ENCODE peak calls at places on chromosomes 2 and 18, in six cellular contexts. J, Y, A, D, L and W are unnamed samples. For H3K4me1, the result is how much of the 10 kb centered on the place peaks cover.

GRCh38 chr2:232854082-232854481 is 16.0 kb upstream of the SNORC start:
- DNase-seq in J (no peak), Y (peak), A (no peak), D (no peak), L (peak), W (no peak)

GRCh38 chr2:1759611-1759930 is 15.3 kb upstream of the PXDN start:
- DNase-seq in J (no peak), Y (no peak), A (no peak), D (no peak), L (no peak), W (no peak)

GRCh38 chr2:98550165-98550564 is 58.1 kb downstream of the COA5 start:
- DNase-seq in J (no peak), Y (no peak), A (no peak), D (no peak), L (no peak), W (no peak)

GRCh38 chr2:220756653-220757052 is 815.5 kb downstream of the EPHA4 start:
- DNase-seq in J (no peak), Y (no peak), A (no peak), D (no peak), L (no peak), W (no peak)

GRCh38 chr2:163157411-163157810 is 318.8 kb upstream of the KCNH7 start:
- DNase-seq in J (no peak), Y (peak), A (no peak), D (no peak), L (peak), W (no peak)

GRCh38 chr18:76953186-76953982 is 131.0 kb downstream of the ZNF236 start:
- DNase-seq in J (no peak), Y (peak), A (no peak), D (no peak), L (no peak), W (no peak)

GRCh38 chr2:10297950-10298349 is 4.8 kb upstream of the HPCAL1 start:
- DNase-seq in J (no peak), Y (peak), A (no peak), D (peak), L (peak), W (no peak)

GRCh38 chr2:79432731-79433146 is 80.1 kb upstream of the CTNNA2 start:
- DNase-seq in J (no peak), Y (no peak), A (no peak), D (no peak), L (no peak), W (peak)

GRCh38 chr18:76521367-76521766 is 26.3 kb upstream of the ZNF516 start:
- DNase-seq in J (no peak), Y (no peak), A (no peak), D (no peak), L (no peak), W (no peak)

GRCh38 chr2:158120664-158121063 is 19.0 kb downstream of the UPP2 start:
- DNase-seq in J (no peak), Y (no peak), A (no peak), D (no peak), L (no peak), W (no peak)

GRCh38 chr18:5425721-5426120 is 118.1 kb downstream of the EPB41L3 start:
- DNase-seq in J (no peak), Y (no peak), A (no peak), D (no peak), L (no peak), W (no peak)

GRCh38 chr2:134375935-134376334 is 122.1 kb downstream of the MGAT5 start:
- DNase-seq in J (peak), Y (peak), A (no peak), D (no peak), L (peak), W (no peak)

GRCh38 chr2:224944707-224945106 is 97.6 kb downstream of the DOCK10 start:
- DNase-seq in J (no peak), Y (no peak), A (no peak), D (no peak), L (no peak), W (no peak)

GRCh38 chr2:231522418-231523180 is 7.6 kb downstream of the NMUR1 start:
- DNase-seq in J (no peak), Y (peak), A (no peak), D (no peak), L (peak), W (no peak)

GRCh38 chr2:23705771-23706612 is 220.9 kb downstream of the ATAD2B start:
- DNase-seq in J (peak), Y (no peak), A (no peak), D (no peak), L (no peak), W (no peak)

GRCh38 chr18:6955304-6955703 is 162.3 kb downstream of the LAMA1 start:
- DNase-seq in J (no peak), Y (no peak), A (no peak), D (no peak), L (no peak), W (no peak)

GRCh38 chr2:236646871-236647270 is 77.2 kb downstream of the ACKR3 start:
- DNase-seq in J (peak), Y (no peak), A (no peak), D (no peak), L (no peak), W (no peak)

GRCh38 chr2:219772103-219772502 is 144.7 kb downstream of the SLC4A3 start:
- DNase-seq in J (no peak), Y (no peak), A (no peak), D (no peak), L (no peak), W (no peak)

GRCh38 chr2:164960159-164960558 is 4.8 kb upstream of the SLC38A11 start:
- DNase-seq in J (no peak), Y (no peak), A (no peak), D (no peak), L (no peak), W (no peak)

GRCh38 chr18:12420831-12421421 is 13.2 kb downstream of the PRELID3A start:
- DNase-seq in J (peak), Y (no peak), A (no peak), D (peak), L (no peak), W (peak)

GRCh38 chr2:113831156-113831555 is 58.7 kb upstream of the ACTR3 start:
- DNase-seq in J (no peak), Y (peak), A (no peak), D (peak), L (peak), W (no peak)

GRCh38 chr2:113376935-113377445 is 60.5 kb upstream of the ZNG1B start:
- DNase-seq in J (no peak), Y (no peak), A (no peak), D (peak), L (no peak), W (no peak)

GRCh38 chr2:39488450-39488849 is 51.4 kb upstream of the MAP4K3 start:
- DNase-seq in J (no peak), Y (peak), A (no peak), D (peak), L (peak), W (no peak)

DNA sequence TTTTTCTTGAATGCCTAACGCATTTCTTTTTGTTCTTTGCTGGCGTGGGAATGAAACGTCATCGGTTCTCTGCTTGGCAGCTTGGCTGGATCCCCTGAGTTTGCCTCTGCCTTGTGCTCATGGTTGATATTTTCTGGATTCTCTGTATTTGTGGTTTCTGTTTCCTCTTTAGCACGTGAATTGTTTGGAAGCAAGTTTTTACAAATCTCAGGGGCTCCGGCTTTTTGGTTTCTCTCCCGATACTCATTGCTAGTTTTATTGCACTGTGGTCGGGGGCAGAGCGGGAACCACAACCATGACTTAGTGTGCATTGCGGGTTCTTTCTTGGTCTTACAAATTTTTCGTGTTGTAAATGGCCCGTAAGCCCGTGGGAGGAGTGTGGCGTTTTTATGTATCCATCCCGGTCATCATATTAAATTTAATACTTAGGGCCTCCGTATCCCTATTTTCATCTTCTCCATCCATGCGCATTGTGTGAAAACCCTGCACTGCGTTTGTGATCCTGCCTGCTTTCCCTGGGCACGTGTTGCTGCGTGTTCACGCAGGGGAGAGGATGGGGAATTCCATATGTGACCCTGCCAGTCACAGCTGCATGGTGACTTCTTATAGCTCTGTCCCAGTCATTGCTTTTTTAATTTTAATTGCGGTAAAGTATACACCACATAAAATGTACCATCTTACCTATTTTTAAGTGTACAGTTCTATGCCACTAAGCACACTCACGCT is 9.4 kb downstream of the RAMP1 start:
- DNase-seq in J (no peak), Y (peak), A (no peak), D (no peak), L (no peak), W (no peak)
- H3K4me1 ChIP-seq in J (under half), Y (under half), A (under half), D (half or more), L (under half), W (under half)

DNA sequence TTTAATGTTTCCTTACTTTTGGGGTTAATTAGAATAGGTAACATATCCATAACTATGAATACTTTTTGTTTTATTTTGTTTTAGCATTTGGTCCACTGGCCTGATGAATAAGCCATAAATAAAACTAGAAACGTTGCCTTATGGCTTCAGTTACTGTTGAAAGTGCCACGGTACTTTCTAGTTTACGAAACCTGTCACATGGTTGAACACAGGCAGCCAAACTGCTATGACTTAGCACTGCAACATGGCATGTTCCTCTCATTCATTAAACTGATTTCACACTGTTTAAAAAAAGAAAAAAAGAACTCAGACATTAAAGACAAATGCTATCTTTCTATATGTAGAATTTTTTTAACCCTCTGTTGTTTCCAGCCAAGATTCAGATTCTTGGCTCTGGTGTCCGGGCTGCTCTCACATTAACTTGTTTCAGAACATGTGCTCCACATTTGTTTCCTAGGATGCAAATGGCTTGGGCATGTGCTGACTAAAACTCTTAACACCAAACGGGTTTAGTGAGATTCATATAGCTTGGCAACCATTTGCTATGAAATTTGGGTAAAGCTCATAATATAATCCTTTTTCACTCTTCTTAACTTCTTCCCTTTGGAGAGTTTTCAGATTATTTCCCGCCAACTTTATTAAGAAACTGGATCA is 323.9 kb upstream of the RND3 start:
- DNase-seq in J (no peak), Y (peak), A (no peak), D (no peak), L (peak), W (no peak)
- H3K14ac ChIP-seq in J (no peak), Y (no peak), A (no peak), D (no peak), L (no peak), W (no peak)

GRCh38 chr2:8333177-8333831 is 348.6 kb upstream of the ID2 start:
- DNase-seq in J (no peak), Y (no peak), A (no peak), D (no peak), L (no peak), W (no peak)

GRCh38 chr2:8342407-8342806 is 339.4 kb upstream of the ID2 start:
- DNase-seq in J (no peak), Y (no peak), A (no peak), D (no peak), L (no peak), W (no peak)

GRCh38 chr2:8334866-8335325 is 347.0 kb upstream of the ID2 start:
- DNase-seq in J (no peak), Y (no peak), A (no peak), D (no peak), L (no peak), W (no peak)

GRCh38 chr2:8332646-8333045 is 349.2 kb upstream of the ID2 start:
- DNase-seq in J (no peak), Y (no peak), A (no peak), D (no peak), L (no peak), W (no peak)

DNA sequence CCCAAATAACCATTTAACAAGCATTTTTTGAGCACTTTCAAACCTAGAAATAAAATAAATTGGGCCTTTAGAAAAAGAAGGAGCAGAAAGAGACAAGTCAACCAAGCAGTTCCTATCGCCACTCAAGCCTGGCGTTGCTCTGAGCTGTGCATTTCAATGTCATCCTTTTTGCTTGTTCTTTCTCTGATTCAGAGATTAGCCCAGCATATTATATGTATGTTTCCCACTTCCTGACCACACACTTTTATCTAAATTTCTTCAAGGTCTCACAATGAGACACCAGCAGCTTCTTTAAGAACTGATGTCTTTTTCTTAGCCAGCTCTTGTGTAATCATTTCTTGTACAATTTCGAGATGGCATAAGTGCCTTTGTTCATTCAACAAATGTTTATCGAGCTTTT is 344.5 kb upstream of the ID2 start:
- DNase-seq in J (no peak), Y (no peak), A (no peak), D (no peak), L (no peak), W (no peak)
- H3K4me1 ChIP-seq in J (under half), Y (under half), A (under half), D (under half), L (under half), W (under half)

GRCh38 chr18:74239567-74239966 is 52.2 kb downstream of the CYB5A start:
- DNase-seq in J (no peak), Y (no peak), A (no peak), D (no peak), L (no peak), W (no peak)

GRCh38 chr18:74233933-74234325 is 57.8 kb downstream of the CYB5A start:
- DNase-seq in J (no peak), Y (no peak), A (no peak), D (no peak), L (no peak), W (no peak)

GRCh38 chr18:74229891-74230290 is 61.9 kb downstream of the CYB5A start:
- DNase-seq in J (no peak), Y (no peak), A (no peak), D (no peak), L (no peak), W (no peak)

GRCh38 chr18:74230922-74231714 is 60.6 kb downstream of the CYB5A start:
- DNase-seq in J (no peak), Y (no peak), A (no peak), D (no peak), L (no peak), W (no peak)

GRCh38 chr18:74234326-74235171 is 57.2 kb downstream of the CYB5A start:
- DNase-seq in J (no peak), Y (peak), A (no peak), D (no peak), L (peak), W (no peak)
- H3K14ac ChIP-seq in J (no peak), Y (peak), A (no peak), D (no peak), L (no peak), W (no peak)

DNA sequence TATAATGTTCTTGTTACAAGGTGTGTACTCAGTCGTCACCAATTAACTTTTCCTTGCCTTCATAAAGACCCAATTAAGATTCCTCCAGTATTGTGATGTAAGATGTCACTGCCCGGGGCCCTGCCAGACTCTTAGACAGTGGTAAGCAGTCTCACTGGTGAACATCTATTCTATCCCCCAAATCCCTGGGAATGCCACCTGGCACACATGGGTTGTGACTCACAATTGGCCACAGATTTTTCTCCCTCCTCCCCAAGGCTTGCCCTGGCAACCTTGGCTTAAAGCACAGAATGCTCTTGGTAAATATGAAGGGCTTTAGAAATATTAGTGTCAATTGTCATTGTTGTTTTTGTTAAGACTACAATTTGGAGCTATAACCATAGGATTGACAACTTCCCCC is 287.9 kb downstream of the ETAA1 start:
- DNase-seq in J (no peak), Y (no peak), A (no peak), D (no peak), L (no peak), W (no peak)
- H3K4me1 ChIP-seq in J (under half), Y (under half), A (under half), D (under half), L (under half), W (under half)

GRCh38 chr2:112175333-112175732 is 37.1 kb downstream of the FBLN7 start:
- DNase-seq in J (no peak), Y (no peak), A (no peak), D (no peak), L (no peak), W (no peak)
- H3K14ac ChIP-seq in J (no peak), Y (no peak), A (no peak), D (no peak), L (no peak), W (no peak)